ENCODE peak calls at places on chromosomes 2 and 18, in four cellular contexts. U is fibroblast of lung, I is HCT116, J is MM.1S. E is an unnamed sample.

GRCh38 chr18:9661564-9661963 is 46.5 kb upstream of the RAB31 start:
- DNase-seq in U (peak), I (no peak), J (no peak), E (no peak)

GRCh38 chr2:196914867-196915465 is 11.5 kb downstream of the PGAP1 start:
- DNase-seq in U (no peak), I (no peak), J (peak), E (no peak)

GRCh38 chr2:8774371-8774770 is 63.0 kb downstream of the KIDINS220 start:
- DNase-seq in U (no peak), I (no peak), J (no peak), E (no peak)

GRCh38 chr18:32920796-32921787 is 148.3 kb upstream of the KLHL14 start:
- DNase-seq in U (peak), I (no peak), J (no peak), E (no peak)

GRCh38 chr2:236583621-236584203 is 14.1 kb downstream of the ACKR3 start:
- DNase-seq in U (no peak), I (no peak), J (no peak), E (no peak)

GRCh38 chr2:85015653-85016360 is 44.8 kb downstream of the KCMF1 start:
- DNase-seq in U (peak), I (no peak), J (no peak), E (no peak)

GRCh38 chr2:158953454-158953853 is 15.0 kb upstream of the TANC1 start:
- DNase-seq in U (peak), I (no peak), J (no peak), E (no peak)

GRCh38 chr18:11908182-11909080 is at the start of gene MPPE1:
- DNase-seq in U (peak), I (peak), J (peak), E (peak)

GRCh38 chr2:32810909-32811495 is 135.8 kb upstream of the LTBP1 start:
- DNase-seq in U (peak), I (no peak), J (no peak), E (no peak)

GRCh38 chr2:240785424-240786335 is 34.3 kb downstream of the KIF1A start:
- DNase-seq in U (no peak), I (no peak), J (no peak), E (no peak)

GRCh38 chr2:111202266-111203040 is 81.7 kb downstream of the BCL2L11 start:
- DNase-seq in U (peak), I (no peak), J (no peak), E (no peak)

GRCh38 chr2:20796374-20796791 is 26.5 kb downstream of the LDAH start:
- DNase-seq in U (peak), I (no peak), J (no peak), E (no peak)

GRCh38 chr18:3350021-3350420 is 88.1 kb downstream of the MYL12B start:
- DNase-seq in U (no peak), I (no peak), J (no peak), E (no peak)

GRCh38 chr2:86368181-86368824 is 30.9 kb upstream of the REEP1 start:
- DNase-seq in U (peak), I (peak), J (peak), E (peak)

GRCh38 chr2:41725901-41726300 is 321.9 kb upstream of the PKDCC start:
- DNase-seq in U (no peak), I (no peak), J (no peak), E (no peak)

GRCh38 chr2:33583194-33583938 is 15.7 kb downstream of the FAM98A start:
- DNase-seq in U (peak), I (no peak), J (peak), E (peak)

GRCh38 chr2:203783496-203784203 is 77.2 kb downstream of the CD28 start:
- DNase-seq in U (peak), I (no peak), J (no peak), E (no peak)

DNA sequence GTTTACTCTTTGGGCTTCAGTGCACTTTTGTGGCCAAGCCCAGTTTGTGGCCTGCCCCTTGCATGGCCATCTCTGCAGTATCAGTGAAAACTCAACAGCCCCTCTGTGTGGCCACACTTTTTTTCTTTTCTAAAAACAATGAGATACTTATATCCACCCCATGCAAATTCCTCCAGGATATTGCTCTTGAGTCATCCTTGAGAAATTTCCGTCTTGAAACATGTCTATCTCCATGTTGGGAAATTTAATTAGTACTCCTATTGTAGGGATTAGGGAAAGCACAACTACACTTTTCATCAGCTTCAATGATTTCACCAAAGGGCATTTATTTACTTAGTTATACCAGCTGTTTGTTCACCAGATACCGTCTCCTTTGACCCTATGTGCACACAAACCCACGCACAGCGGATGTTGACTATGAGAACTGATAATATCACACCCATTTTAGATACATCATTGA is 993.1 kb downstream of the TSN start:
- DNase-seq in U (peak), I (no peak), J (no peak), E (no peak)
- H3K4me2 ChIP-seq in U (no peak), I (no peak), J (no peak), E (no peak)

GRCh38 chr2:126664639-126665038 is 8.7 kb downstream of the GYPC start:
- DNase-seq in U (no peak), I (no peak), J (no peak), E (peak)
- H3K4me3 ChIP-seq in U (no peak), I (no peak), J (no peak), E (peak)

DNA sequence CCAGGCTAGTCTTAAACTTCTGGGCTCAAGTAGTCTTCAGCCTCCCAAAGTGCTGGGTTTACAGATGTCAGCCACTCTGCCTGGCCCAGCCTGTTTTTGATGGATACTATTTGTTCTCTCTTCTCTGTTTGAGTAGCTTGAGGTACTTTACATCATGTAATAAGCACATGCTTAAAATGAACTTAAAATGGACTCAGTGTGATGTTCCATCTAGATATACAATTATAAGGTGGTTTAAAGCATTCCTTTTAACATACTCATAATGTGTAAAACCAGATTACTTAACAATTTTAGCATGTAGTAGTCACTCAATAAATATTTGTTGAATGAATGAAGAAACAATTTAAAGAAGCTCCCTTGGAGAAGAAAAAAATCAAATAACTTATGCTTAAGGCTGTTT is 9.6 kb downstream of the PTPRM start:
- DNase-seq in U (peak), I (no peak), J (no peak), E (no peak)
- H3K27ac ChIP-seq in U (peak), I (no peak), J (no peak), E (no peak)

GRCh38 chr2:175808858-175809257 is 193.2 kb downstream of the LNPK start:
- DNase-seq in U (no peak), I (no peak), J (no peak), E (no peak)

GRCh38 chr2:175807031-175807873 is 194.8 kb downstream of the LNPK start:
- DNase-seq in U (peak), I (no peak), J (no peak), E (no peak)

GRCh38 chr2:175805442-175806114 is 196.5 kb downstream of the LNPK start:
- DNase-seq in U (no peak), I (no peak), J (no peak), E (no peak)

GRCh38 chr2:175806115-175806470 is 196.0 kb downstream of the LNPK start:
- DNase-seq in U (no peak), I (no peak), J (no peak), E (no peak)

DNA sequence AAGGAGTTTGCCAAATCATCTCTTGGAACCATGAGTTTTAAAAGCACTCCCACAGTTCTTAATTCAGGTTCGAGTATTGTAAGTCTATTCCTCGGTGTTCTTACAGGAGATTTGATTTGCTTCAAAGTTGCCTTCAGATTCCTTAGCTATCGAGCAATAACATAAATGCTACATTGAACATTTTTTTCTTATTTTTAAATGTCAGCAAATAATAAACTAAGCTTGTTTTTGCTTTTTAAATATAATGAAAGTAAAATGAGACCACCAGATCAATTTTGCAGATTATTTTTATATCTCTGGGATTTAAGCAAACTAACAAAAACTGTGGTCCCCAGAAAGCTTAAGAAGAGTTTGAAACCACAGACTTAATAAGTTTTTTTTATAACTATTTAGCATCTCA is 195.5 kb downstream of the LNPK start:
- DNase-seq in U (no peak), I (no peak), J (no peak), E (no peak)
- H3K4me2 ChIP-seq in U (no peak), I (no peak), J (no peak), E (no peak)